ENCODE peak calls at places on chromosomes 12 and 14, in four cellular contexts. U, L, Q and E are unnamed samples.

GRCh38 chr12:63457857-63458256 is 210.4 kb downstream of the DPY19L2 start:
- DNase-seq in U (no peak), L (no peak), Q (no peak), E (no peak)

GRCh38 chr14:64566651-64567122 is 16.9 kb downstream of the PPP1R36 start:
- DNase-seq in U (no peak), L (peak; percentile 5), Q (no peak), E (no peak)

GRCh38 chr12:57227315-57228115 is 2.0 kb upstream of the SHMT2 start:
- DNase-seq in U (no peak), L (no peak), Q (no peak), E (no peak)

GRCh38 chr12:122394626-122395194 is 27.8 kb downstream of the CLIP1 start:
- DNase-seq in U (no peak), L (peak; percentile 43), Q (no peak), E (no peak)

GRCh38 chr12:64522316-64522715 is 70.4 kb downstream of the TBK1 start:
- DNase-seq in U (no peak), L (no peak), Q (no peak), E (no peak)

GRCh38 chr14:63891148-63891964 is 38.6 kb downstream of the SYNE2 start:
- DNase-seq in U (no peak), L (no peak), Q (no peak), E (no peak)

GRCh38 chr14:69711471-69712216 is 55.3 kb upstream of the SRSF5 start:
- DNase-seq in U (no peak), L (no peak), Q (peak; percentile 42), E (no peak)

GRCh38 chr12:106642991-106643390 is 60.2 kb downstream of the RFX4 start:
- DNase-seq in U (no peak), L (no peak), Q (no peak), E (no peak)

GRCh38 chr12:102755271-102755670 is 161.8 kb downstream of the PAH start:
- DNase-seq in U (no peak), L (no peak), Q (no peak), E (no peak)

GRCh38 chr14:24356208-24356607 is 11.8 kb upstream of the NFATC4 start:
- DNase-seq in U (no peak), L (no peak), Q (no peak), E (no peak)

GRCh38 chr14:65001758-65002157 is 15.1 kb downstream of the FNTB start:
- DNase-seq in U (no peak), L (no peak), Q (no peak), E (no peak)

GRCh38 chr12:104863549-104863948 is 94.5 kb downstream of the SLC41A2 start:
- DNase-seq in U (no peak), L (no peak), Q (no peak), E (no peak)

GRCh38 chr12:28253175-28253641 is 63.0 kb downstream of the CCDC91 start:
- DNase-seq in U (peak; percentile 84), L (no peak), Q (no peak), E (no peak)

GRCh38 chr14:49975286-49975685 is 82.4 kb downstream of the ARF6 start:
- DNase-seq in U (peak; percentile 90), L (no peak), Q (no peak), E (no peak)

GRCh38 chr14:23013056-23014054 is 3.4 kb upstream of the C14orf93 start:
- DNase-seq in U (no peak), L (no peak), Q (no peak), E (no peak)

GRCh38 chr14:79668941-79669340 is 542.4 kb downstream of the DIO2 start:
- DNase-seq in U (no peak), L (no peak), Q (no peak), E (no peak)

GRCh38 chr12:71476513-71476912 is 36.9 kb downstream of the LGR5 start:
- DNase-seq in U (peak; percentile 70), L (no peak), Q (no peak), E (no peak)

GRCh38 chr12:114996382-114996781 is 312.4 kb upstream of the TBX3 start:
- DNase-seq in U (no peak), L (no peak), Q (no peak), E (no peak)

GRCh38 chr12:113187588-113187987 is 2.1 kb downstream of the RITA1 start:
- DNase-seq in U (no peak), L (no peak), Q (no peak), E (no peak)

GRCh38 chr14:103735022-103735421 is 19.4 kb downstream of the ZFYVE21 start:
- DNase-seq in U (no peak), L (no peak), Q (no peak), E (no peak)

GRCh38 chr12:120984351-120984898 is 6.1 kb downstream of the HNF1A start:
- DNase-seq in U (no peak), L (no peak), Q (no peak), E (no peak)

GRCh38 chr12:123714302-123714627 is 2.1 kb downstream of the ATP6V0A2 start:
- DNase-seq in U (no peak), L (no peak), Q (no peak), E (no peak)

GRCh38 chr14:55832122-55832911 is 252.3 kb downstream of the KTN1 start:
- DNase-seq in U (peak; percentile 11), L (no peak), Q (no peak), E (no peak)

GRCh38 chr14:72549848-72550247 is 344.1 kb downstream of the DPF3 start:
- DNase-seq in U (no peak), L (no peak), Q (no peak), E (no peak)

GRCh38 chr12:100611031-100611430 is 37.5 kb downstream of the GAS2L3 start:
- DNase-seq in U (peak; percentile 9), L (no peak), Q (no peak), E (no peak)

GRCh38 chr14:99522934-99523660 is 41.9 kb downstream of the CCNK start:
- DNase-seq in U (no peak), L (no peak), Q (no peak), E (no peak)

DNA sequence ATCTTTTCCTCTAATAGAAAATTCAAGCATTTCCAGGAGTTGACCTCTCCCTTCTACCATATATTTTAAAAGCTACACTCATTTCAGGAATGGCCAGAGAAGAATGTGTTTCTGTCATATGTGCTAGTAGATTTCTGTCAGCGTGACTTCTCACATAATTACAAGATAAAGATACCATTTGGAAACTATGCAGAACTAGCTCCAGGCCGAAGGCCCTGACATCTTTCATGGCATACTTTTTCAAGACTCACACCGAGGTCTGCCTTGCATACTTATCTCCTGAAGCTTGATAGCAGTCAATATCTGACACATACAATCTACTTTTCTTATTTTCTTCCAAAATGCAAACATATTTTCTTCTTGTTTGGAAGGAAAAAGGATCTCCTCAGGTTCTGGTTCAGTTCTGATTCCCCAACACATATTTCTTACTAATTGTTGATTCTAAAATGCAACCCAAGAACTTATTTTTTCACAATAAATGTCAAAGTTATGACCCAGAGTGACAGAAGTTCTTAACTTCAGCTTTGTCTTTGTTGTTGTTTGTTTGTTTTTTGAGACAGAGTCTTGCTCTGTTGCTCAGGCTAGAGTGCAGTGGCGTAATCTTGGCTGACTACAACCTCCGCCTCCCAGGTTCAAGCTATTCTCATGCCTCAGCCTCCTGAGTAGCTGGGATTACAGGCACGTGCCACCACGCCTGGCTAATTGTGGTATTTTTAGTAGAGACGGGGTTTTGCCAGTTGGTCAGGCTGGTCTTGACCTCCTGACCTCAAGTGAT is 99.5 kb downstream of the NTN4 start:
- DNase-seq in U (no peak), L (no peak), Q (no peak), E (no peak)
- TF ChIP-seq CTCF in U (no peak), L (no peak), Q (no peak), E (no peak)

GRCh38 chr12:53961025-53961761 is 6.5 kb downstream of the HOXC12 start:
- DNase-seq in U (no peak), L (no peak), Q (peak; percentile 80), E (no peak)

GRCh38 chr12:53959314-53959713 is 4.6 kb downstream of the HOXC12 start:
- DNase-seq in U (no peak), L (no peak), Q (no peak), E (no peak)

GRCh38 chr12:53958128-53958527 is 3.4 kb downstream of the HOXC12 start:
- DNase-seq in U (no peak), L (no peak), Q (no peak), E (no peak)

GRCh38 chr12:53963005-53963404 is 8.3 kb downstream of the HOXC12 start:
- DNase-seq in U (no peak), L (no peak), Q (no peak), E (no peak)

DNA sequence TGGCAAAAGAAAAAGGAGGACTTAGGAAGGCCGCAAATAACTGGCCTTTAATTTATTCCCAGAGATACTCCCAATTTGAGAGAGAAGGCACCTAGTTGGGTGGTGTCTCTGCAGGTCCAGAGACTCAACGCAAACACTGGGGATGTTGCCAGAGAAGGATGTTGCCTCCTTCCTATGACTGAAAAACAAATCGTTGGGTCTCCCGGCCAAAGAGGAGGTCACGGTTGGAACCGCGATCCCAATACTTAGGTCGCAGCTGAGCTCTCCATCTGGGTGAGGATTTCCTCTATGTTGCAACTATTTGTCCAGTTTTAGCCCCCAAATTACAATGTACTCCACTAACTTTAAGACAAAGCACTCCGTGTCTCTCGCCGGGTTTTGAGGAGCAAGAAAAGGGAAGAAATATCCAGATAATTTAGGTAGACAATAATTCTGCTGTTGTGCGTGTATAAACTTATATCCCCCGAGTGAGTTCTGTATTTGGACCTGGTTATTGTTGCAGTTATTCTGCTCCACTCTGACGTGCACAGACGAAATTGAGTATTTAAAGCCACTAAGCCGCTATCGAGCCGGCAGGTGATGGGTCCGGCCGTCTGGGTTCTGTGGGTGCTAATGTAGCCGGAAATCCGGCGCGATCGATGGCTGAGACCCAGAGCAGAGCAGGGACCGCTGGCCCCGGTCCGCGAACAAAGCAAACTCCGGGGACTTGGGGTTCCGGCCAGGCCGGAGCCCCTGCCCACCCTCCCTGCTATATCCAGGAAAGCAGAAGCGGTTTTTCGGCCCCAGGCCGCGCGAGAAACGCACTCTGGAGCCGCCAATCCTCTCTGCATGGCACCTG is 5.7 kb downstream of the HOXC12 start:
- DNase-seq in U (no peak), L (no peak), Q (no peak), E (no peak)
- TF ChIP-seq CTCF in U (no peak), L (no peak), Q (no peak), E (no peak)

GRCh38 chr12:124720019-124720686 is 143.5 kb downstream of the SCARB1 start:
- DNase-seq in U (no peak), L (no peak), Q (no peak), E (peak; percentile 47)
- TF ChIP-seq CTCF in U (peak; percentile 71), L (peak; percentile 23), Q (peak; percentile 33), E (peak; percentile 14)

GRCh38 chr14:36070056-36071043 is 106.2 kb downstream of the PTCSC3 start:
- DNase-seq in U (peak; percentile 52), L (peak; percentile 20), Q (peak; percentile 36), E (no peak)
- TF ChIP-seq CTCF in U (peak; percentile 92), L (peak; percentile 43), Q (peak; percentile 72), E (no peak)

GRCh38 chr12:2183556-2184541 is 131.1 kb downstream of the CACNA1C start:
- DNase-seq in U (peak; percentile 34), L (peak; percentile 9), Q (no peak), E (peak; percentile 54)
- TF ChIP-seq CTCF in U (peak; percentile 45), L (no peak), Q (no peak), E (peak; percentile 19)

GRCh38 chr12:26113853-26114719 is 10.8 kb downstream of the BHLHE41 start:
- DNase-seq in U (peak; percentile 84), L (peak; percentile 91), Q (peak; percentile 99), E (peak; percentile 98)
- TF ChIP-seq CTCF in U (peak; percentile 49), L (peak; percentile 66), Q (peak; percentile 60), E (peak; percentile 22)

GRCh38 chr12:47818701-47819543 is 781 bp downstream of the HDAC7 start:
- DNase-seq in U (no peak), L (no peak), Q (peak; percentile 94), E (peak; percentile 65)
- TF ChIP-seq CTCF in U (peak; percentile 43), L (peak; percentile 56), Q (peak; percentile 54), E (peak; percentile 36)